ENCODE peak calls at places on chromosomes 6 and 20, in five cellular contexts. I, P, D, J and L are unnamed samples.

GRCh38 chr6:14533446-14533845 is 415.9 kb downstream of the CD83 start:
- DNase-seq in I (no peak), P (no peak), D (no peak), J (no peak), L (no peak)

GRCh38 chr20:52001999-52002666 is 189.4 kb downstream of the ZFP64 start:
- DNase-seq in I (peak), P (no peak), D (no peak), J (no peak), L (peak)

GRCh38 chr20:51160821-51161220 is 137.9 kb upstream of the KCNG1 start:
- DNase-seq in I (no peak), P (no peak), D (no peak), J (no peak), L (no peak)

GRCh38 chr6:66605011-66605410 is 898.0 kb upstream of the EYS start:
- DNase-seq in I (no peak), P (no peak), D (no peak), J (no peak), L (no peak)

GRCh38 chr6:64010010-64010409 is 374.4 kb downstream of the PHF3 start:
- DNase-seq in I (no peak), P (no peak), D (no peak), J (no peak), L (no peak)

GRCh38 chr6:13527669-13528051 is 40.3 kb upstream of the GFOD1 start:
- DNase-seq in I (no peak), P (no peak), D (no peak), J (no peak), L (no peak)

GRCh38 chr6:15288856-15289255 is 43.0 kb downstream of the JARID2 start:
- DNase-seq in I (no peak), P (peak), D (no peak), J (no peak), L (no peak)

GRCh38 chr20:37344506-37345338 is 1.2 kb upstream of the SRC start:
- DNase-seq in I (peak), P (no peak), D (no peak), J (no peak), L (peak)

GRCh38 chr6:91490672-91491071 is 903.8 kb upstream of the MAP3K7 start:
- DNase-seq in I (no peak), P (no peak), D (no peak), J (no peak), L (no peak)

GRCh38 chr6:169340395-169340794 is 86.7 kb upstream of the THBS2 start:
- DNase-seq in I (no peak), P (no peak), D (no peak), J (no peak), L (peak)

GRCh38 chr20:38157635-38158495 is 7.2 kb downstream of the TGM2 start:
- DNase-seq in I (no peak), P (no peak), D (no peak), J (no peak), L (no peak)

GRCh38 chr20:43665466-43666176 is 1.3 kb upstream of the MYBL2 start:
- DNase-seq in I (no peak), P (no peak), D (no peak), J (no peak), L (no peak)

GRCh38 chr20:61679473-61679872 is 386.2 kb downstream of the TAF4 start:
- DNase-seq in I (no peak), P (no peak), D (no peak), J (no peak), L (no peak)

GRCh38 chr20:43926691-43927090 is 12.0 kb downstream of the TOX2 start:
- DNase-seq in I (no peak), P (no peak), D (no peak), J (no peak), L (no peak)

GRCh38 chr20:58852559-58853271 is at the start of gene GNAS:
- DNase-seq in I (peak), P (peak), D (peak), J (no peak), L (peak)

GRCh38 chr6:42236680-42237473 is 19.2 kb upstream of the MRPS10 start:
- DNase-seq in I (no peak), P (no peak), D (no peak), J (peak), L (no peak)

GRCh38 chr6:42237857-42238256 is 20.2 kb upstream of the MRPS10 start:
- DNase-seq in I (no peak), P (no peak), D (no peak), J (no peak), L (no peak)

GRCh38 chr6:42239736-42240375 is 22.2 kb upstream of the MRPS10 start:
- DNase-seq in I (no peak), P (no peak), D (no peak), J (no peak), L (no peak)

GRCh38 chr6:42241915-42242314 is 24.3 kb upstream of the MRPS10 start:
- DNase-seq in I (no peak), P (no peak), D (peak), J (no peak), L (no peak)

GRCh38 chr6:42239333-42239732 is 21.7 kb upstream of the MRPS10 start:
- DNase-seq in I (no peak), P (no peak), D (no peak), J (no peak), L (no peak)
- TF ChIP-seq TAF1 in I (no peak), P (no peak), D (no peak), J (no peak), L (no peak)

DNA sequence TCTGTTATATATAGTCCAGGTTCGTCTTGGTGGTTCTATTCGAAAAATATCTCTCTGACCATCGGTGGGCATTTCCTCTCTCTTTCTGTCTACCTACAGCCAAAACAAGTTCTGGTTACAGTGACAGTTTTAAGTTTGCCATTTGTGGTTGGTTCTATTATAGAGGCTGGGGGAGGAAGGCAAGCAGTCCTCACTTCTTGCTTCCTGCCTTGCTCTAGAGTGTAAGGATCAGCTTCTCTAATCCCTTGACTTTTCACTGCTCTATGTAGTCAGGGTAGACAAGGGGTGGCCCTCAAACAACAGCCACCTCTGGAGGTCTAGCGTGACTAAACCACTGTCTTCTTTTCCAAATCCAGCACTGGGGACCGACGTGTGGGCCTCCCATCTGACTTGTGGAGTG is 16.1 kb downstream of the E2F3 start:
- DNase-seq in I (no peak), P (no peak), D (no peak), J (no peak), L (no peak)
- TF ChIP-seq JUND in I (no peak), P (peak), D (no peak), J (no peak), L (no peak)

DNA sequence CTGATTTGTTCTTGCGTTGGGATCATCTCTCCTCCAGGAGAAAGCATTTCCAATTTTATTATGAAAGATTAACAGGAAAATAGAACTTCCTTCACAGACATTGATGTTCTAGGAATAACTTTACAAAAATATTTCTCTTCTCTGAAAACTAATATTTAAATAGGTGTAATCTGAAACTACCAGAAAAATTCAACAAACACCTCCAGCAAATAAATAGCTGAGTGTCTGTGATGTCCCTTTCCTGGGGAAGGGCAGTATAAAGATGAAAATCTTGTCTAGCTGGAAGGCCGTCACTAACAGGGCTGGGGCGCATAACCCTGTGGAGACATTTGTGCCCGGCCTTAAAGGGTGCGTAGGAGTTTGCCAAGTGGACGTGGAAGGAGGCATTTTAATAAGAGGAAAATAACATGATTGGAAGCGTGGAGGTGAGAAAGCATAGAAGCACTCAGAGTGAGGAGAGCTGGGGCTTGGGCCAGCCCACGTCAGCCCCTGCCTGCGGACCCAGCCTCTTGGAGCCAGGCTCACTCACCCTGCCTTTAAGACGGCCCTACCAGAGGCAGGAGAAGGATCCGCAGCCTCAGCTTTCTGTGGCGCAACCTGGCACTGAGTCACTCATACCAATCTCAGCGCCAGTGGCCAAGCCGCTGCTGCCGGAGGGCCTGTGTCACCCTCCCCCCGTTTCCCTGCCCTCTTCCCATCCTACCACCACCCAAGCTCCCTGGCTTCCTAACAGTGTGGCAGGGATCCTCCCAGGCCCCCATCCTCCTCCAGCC is 284.9 kb downstream of the UST start:
- DNase-seq in I (peak), P (no peak), D (no peak), J (no peak), L (peak)
- TF ChIP-seq TAF1 in I (no peak), P (no peak), D (no peak), J (no peak), L (peak)

GRCh38 chr20:47985092-47985850 is 200.0 kb upstream of the SULF2 start:
- DNase-seq in I (no peak), P (peak), D (no peak), J (no peak), L (no peak)
- TF ChIP-seq JUND in I (no peak), P (no peak), D (no peak), J (no peak), L (no peak)